ENCODE peak calls at places on chromosomes 11 and 22, in six cellular contexts. R is H9, Q is neuronal stem cell, K is H1, D is IMR-90, O is mesenchymal stem cell. V is an unnamed sample.

GRCh38 chr11:58616594-58616993 is 5.9 kb upstream of the CNTF start:
- DNase-seq in R (no peak), Q (no peak), K (no peak), D (peak), O (peak), V (no peak)

GRCh38 chr11:12995211-12995610 is 13.9 kb upstream of the RASSF10 start:
- DNase-seq in R (no peak), Q (no peak), K (no peak), D (no peak), O (no peak), V (no peak)

GRCh38 chr11:12706531-12707499 is 32.6 kb downstream of the TEAD1 start:
- DNase-seq in R (no peak), Q (no peak), K (no peak), D (no peak), O (no peak), V (no peak)

GRCh38 chr11:124920870-124921609 is 2.0 kb downstream of the HEPN1 start:
- DNase-seq in R (peak), Q (peak), K (no peak), D (peak), O (peak), V (peak)

GRCh38 chr11:105811242-105811641 is 201.4 kb downstream of the GRIA4 start:
- DNase-seq in R (no peak), Q (no peak), K (no peak), D (no peak), O (no peak), V (peak)

GRCh38 chr11:10294289-10294953 is 402 bp upstream of the SBF2 start:
- DNase-seq in R (peak), Q (no peak), K (no peak), D (peak), O (peak), V (peak)

GRCh38 chr11:107598225-107599139 is 7.5 kb downstream of the ELMOD1 start:
- DNase-seq in R (peak), Q (no peak), K (no peak), D (no peak), O (peak), V (peak)

GRCh38 chr11:106608677-106609076 is 409.6 kb downstream of the GUCY1A2 start:
- DNase-seq in R (no peak), Q (no peak), K (no peak), D (peak), O (peak), V (no peak)

GRCh38 chr11:29333993-29334780 is 682.6 kb downstream of the KCNA4 start:
- DNase-seq in R (peak), Q (peak), K (no peak), D (peak), O (peak), V (peak)

GRCh38 chr11:121439337-121439736 is 12.8 kb upstream of the SORL1 start:
- DNase-seq in R (no peak), Q (no peak), K (no peak), D (no peak), O (no peak), V (no peak)

GRCh38 chr11:44943118-44943517 is 7.6 kb downstream of the TP53I11 start:
- DNase-seq in R (no peak), Q (no peak), K (no peak), D (no peak), O (no peak), V (no peak)

GRCh38 chr11:124739479-124740276 is at the start of gene NRGN:
- DNase-seq in R (peak), Q (peak), K (peak), D (peak), O (peak), V (peak)

GRCh38 chr22:28810839-28811491 is 10.6 kb upstream of the XBP1 start:
- DNase-seq in R (no peak), Q (no peak), K (no peak), D (no peak), O (no peak), V (no peak)

GRCh38 chr11:6531267-6531752 is 34.2 kb downstream of the DNHD1 start:
- DNase-seq in R (no peak), Q (peak), K (no peak), D (peak), O (peak), V (peak)

GRCh38 chr11:72239849-72240460 is 4.0 kb downstream of the PHOX2A start:
- DNase-seq in R (peak), Q (no peak), K (no peak), D (no peak), O (no peak), V (peak)

GRCh38 chr11:72238492-72239295 is 5.3 kb downstream of the PHOX2A start:
- DNase-seq in R (peak), Q (no peak), K (no peak), D (no peak), O (no peak), V (peak)

GRCh38 chr11:72240461-72241289 is 3.3 kb downstream of the PHOX2A start:
- DNase-seq in R (no peak), Q (no peak), K (no peak), D (no peak), O (no peak), V (peak)

GRCh38 chr11:72238040-72238450 is 5.9 kb downstream of the PHOX2A start:
- DNase-seq in R (peak), Q (peak), K (peak), D (peak), O (peak), V (peak)

DNA sequence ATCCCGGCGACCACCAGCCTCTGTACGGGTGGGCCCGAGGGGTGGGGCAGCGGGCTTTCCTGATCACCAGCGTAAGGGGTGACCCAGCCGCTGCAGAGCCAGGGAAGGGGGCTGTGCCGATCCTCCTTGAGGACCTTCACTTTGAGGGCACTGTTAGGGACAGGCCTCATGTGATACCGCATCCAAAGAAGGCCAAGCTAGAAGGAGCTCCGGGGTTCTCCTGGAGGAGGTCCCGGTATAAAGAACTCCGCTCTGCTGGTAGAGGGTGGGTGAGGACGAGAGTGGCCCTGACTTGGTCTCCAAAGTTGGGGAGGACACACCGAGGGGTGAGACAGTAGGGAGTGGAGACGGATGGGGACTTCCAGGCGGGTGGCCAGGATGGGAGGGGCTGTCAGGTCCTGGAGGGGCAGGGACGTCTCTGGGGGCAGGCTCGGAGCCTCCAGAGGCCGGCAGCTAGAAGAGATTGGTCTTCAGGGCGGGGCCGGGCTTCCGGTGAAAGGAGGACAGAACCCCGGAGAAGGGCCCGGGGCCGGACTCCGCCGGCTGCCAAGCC is 4.6 kb downstream of the PHOX2A start:
- DNase-seq in R (peak), Q (no peak), K (no peak), D (peak), O (peak), V (peak)
- H3K27ac ChIP-seq in R (no peak), Q (no peak), K (no peak), D (no peak), O (no peak), V (no peak)

DNA sequence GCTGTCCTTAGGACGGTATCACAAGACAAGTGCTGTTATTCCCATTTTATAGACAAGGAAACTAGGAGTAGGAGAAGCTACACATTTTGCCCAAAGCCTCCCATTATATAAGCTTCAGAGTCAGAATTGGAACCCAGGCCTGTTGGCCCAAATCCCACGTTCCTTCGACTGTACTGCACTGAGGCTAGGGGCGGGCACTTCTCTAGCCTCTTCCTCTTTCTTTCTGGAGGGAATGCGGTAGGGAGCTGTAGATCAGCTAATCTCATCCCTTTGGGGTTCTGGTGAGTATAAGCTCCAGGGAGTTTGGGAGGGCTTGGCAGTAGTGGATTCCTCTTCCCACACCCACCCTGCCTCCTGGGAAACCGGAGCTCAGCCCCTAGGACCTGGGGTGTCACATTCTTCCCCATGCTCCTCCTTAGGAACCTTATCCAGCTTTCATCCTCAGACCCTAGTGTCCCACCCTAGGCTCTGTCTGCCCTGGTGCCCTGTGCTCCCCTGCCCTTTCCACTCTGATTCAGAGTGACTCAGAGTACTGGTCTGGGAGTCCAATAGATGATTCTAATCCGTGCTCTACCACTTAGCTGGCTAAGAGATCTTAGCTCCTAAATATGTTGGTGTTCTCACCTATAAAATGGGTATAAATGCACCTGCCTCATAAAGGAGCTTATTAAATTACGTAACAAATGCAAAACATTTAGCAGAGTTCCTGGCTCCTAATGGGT is 29.3 kb downstream of the PHLDB1 start:
- DNase-seq in R (no peak), Q (no peak), K (no peak), D (no peak), O (no peak), V (no peak)
- H2BK5ac ChIP-seq in R (no peak), Q (no peak), K (peak), D (no peak), O (no peak), V (no peak)

GRCh38 chr22:30875481-30876215 is 92.9 kb downstream of the MORC2 start:
- DNase-seq in R (no peak), Q (no peak), K (no peak), D (no peak), O (no peak), V (no peak)
- H2BK15ac ChIP-seq in R (no peak), Q (no peak), K (no peak), D (no peak), O (no peak), V (no peak)

DNA sequence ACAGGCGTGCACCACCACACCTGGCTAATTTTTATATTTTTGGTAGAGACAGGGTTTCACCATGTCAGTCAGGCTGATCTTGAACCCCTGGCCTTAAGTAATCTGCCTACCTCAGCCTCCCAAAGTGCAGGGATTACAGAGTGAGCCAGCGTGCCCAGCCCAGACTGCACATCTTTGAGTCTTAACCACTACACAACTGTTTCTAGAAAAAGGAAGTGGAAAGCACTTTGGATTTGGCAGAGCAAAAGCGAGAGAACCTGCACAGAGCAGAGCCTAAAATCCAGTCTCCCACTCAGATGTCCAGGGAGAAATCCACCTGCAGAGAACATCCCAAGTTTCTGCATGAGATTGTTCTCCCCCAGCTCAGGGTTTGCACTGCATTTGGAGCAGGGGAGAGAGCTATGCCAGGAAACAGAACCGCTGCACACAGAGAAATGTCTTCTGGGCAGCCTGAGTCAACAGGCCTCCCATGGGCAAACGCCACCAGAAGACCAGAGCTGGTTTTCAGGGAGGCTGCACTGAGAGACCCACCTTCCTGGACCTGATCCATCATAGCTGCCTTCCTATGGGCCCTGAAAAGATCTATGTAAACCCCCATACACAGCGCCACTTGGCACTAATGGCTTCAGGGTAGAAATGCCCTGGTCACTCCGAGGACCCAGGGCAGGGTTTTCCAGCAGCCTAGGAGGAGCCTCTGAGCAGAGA is 54.0 kb downstream of the RPUSD4 start:
- DNase-seq in R (no peak), Q (no peak), K (no peak), D (no peak), O (no peak), V (no peak)
- H3K27ac ChIP-seq in R (no peak), Q (no peak), K (no peak), D (no peak), O (no peak), V (no peak)

DNA sequence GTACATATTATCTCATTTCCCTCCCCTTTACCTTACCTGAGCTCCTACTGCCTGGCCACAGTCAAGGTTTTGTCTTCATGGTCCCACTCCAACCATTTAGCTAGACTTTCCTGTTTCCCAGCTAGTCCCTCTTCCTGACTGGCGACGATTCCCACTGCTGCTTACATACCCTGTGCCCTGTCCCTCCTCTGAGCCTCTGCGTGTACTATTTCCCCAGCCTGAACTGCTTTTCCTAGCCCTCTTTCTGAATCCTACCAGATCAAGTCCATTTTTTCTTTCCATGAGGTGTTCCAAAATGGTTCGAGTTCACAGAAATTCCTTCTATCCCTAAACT is 23.4 kb downstream of the MRPL16 start:
- DNase-seq in R (no peak), Q (no peak), K (no peak), D (no peak), O (no peak), V (no peak)
- H2BK5ac ChIP-seq in R (no peak), Q (no peak), K (no peak), D (peak), O (no peak), V (no peak)

V was measured in mesendoderm.